ENCODE peak calls at places on chromosome 22, in six cellular contexts. C, K, L, N, W and Q are unnamed samples.

GRCh38 chr22:45564349-45565030 is 61.8 kb downstream of the FBLN1 start:
- DNase-seq in N (no peak), L (no peak), K (no peak), W (no peak), C (no peak), Q (no peak)

GRCh38 chr22:44702479-44703219 is 645 bp downstream of the PRR5 start:
- DNase-seq in K (no peak), C (peak), N (peak), W (no peak), L (no peak), Q (no peak)

GRCh38 chr22:30675436-30675835 is 7.8 kb upstream of the DUSP18 start:
- DNase-seq in C (no peak), N (no peak), W (no peak), K (no peak), L (no peak), Q (no peak)

GRCh38 chr22:46776486-46776826 is 14.0 kb downstream of the TBC1D22A start:
- DNase-seq in K (no peak), C (no peak), L (no peak), N (peak), W (no peak), Q (no peak)

GRCh38 chr22:29799217-29799680 is 32.1 kb downstream of the UQCR10 start:
- DNase-seq in K (peak), C (peak), W (peak), N (peak), L (peak), Q (peak)

GRCh38 chr22:30390974-30391691 is 3.9 kb upstream of the RNF215 start:
- DNase-seq in L (peak), C (peak), N (peak), W (peak), K (no peak), Q (no peak)

GRCh38 chr22:24437820-24438328 is 10.5 kb downstream of the ADORA2A start:
- DNase-seq in L (no peak), N (peak), W (no peak), C (no peak), K (no peak), Q (no peak)

GRCh38 chr22:39748877-39749276 is 144.7 kb downstream of the ENTHD1 start:
- DNase-seq in L (no peak), N (no peak), W (no peak), K (no peak), C (no peak), Q (no peak)

GRCh38 chr22:39313258-39314001 is 6.0 kb downstream of the RPL3 start:
- DNase-seq in W (no peak), K (no peak), N (no peak), C (no peak), L (no peak), Q (no peak)

GRCh38 chr22:23066200-23067022 is 3.9 kb upstream of the GNAZ start:
- DNase-seq in N (peak), C (no peak), W (no peak), K (peak), L (peak), Q (no peak)

GRCh38 chr22:30890689-30891442 is 77.7 kb downstream of the MORC2 start:
- DNase-seq in W (peak), K (peak), N (peak), C (no peak), L (no peak), Q (peak)

GRCh38 chr22:25282346-25282670 is 62.9 kb downstream of the CRYBB2 start:
- DNase-seq in L (no peak), K (no peak), C (no peak), N (no peak), W (no peak), Q (no peak)

GRCh38 chr22:45475063-45475747 is 27.5 kb upstream of the FBLN1 start:
- DNase-seq in L (no peak), N (peak), C (no peak), K (no peak), W (no peak), Q (no peak)

GRCh38 chr22:39622881-39623367 is 52.4 kb downstream of the CACNA1I start:
- DNase-seq in W (peak), K (no peak), N (peak), C (no peak), L (no peak), Q (no peak)

GRCh38 chr22:19483481-19484244 is 3.9 kb downstream of the CDC45 start:
- DNase-seq in W (no peak), C (no peak), K (no peak), L (no peak), N (no peak), Q (no peak)

GRCh38 chr22:35219012-35219411 is 38.3 kb upstream of the HMGXB4 start:
- DNase-seq in L (no peak), K (no peak), C (no peak), W (peak), N (no peak), Q (no peak)

GRCh38 chr22:19741053-19741452 is 17.7 kb downstream of the GP1BB start:
- DNase-seq in L (no peak), C (no peak), N (no peak), W (no peak), K (no peak), Q (no peak)

GRCh38 chr22:17672417-17672991 is 33.9 kb downstream of the BCL2L13 start:
- DNase-seq in W (no peak), L (no peak), N (no peak), C (no peak), K (no peak), Q (no peak)

GRCh38 chr22:17258015-17258827 is 39.0 kb upstream of the ADA2 start:
- DNase-seq in N (peak), L (peak), W (peak), K (peak), C (peak), Q (no peak)

GRCh38 chr22:25837288-25837900 is 95.4 kb downstream of the MYO18B start:
- DNase-seq in L (no peak), W (no peak), N (no peak), K (no peak), C (no peak), Q (no peak)

GRCh38 chr22:17734197-17734596 is 40.1 kb downstream of the BID start:
- DNase-seq in W (no peak), C (no peak), K (no peak), N (no peak), L (no peak), Q (no peak)

GRCh38 chr22:43333978-43334377 is 9.2 kb downstream of the SCUBE1 start:
- DNase-seq in K (no peak), W (no peak), C (no peak), N (no peak), L (no peak), Q (no peak)

GRCh38 chr22:24499706-24500105 is 4.6 kb downstream of the UPB1 start:
- DNase-seq in N (peak), K (no peak), C (no peak), W (no peak), L (no peak), Q (no peak)

GRCh38 chr22:23204541-23205157 is 24.3 kb downstream of the BCR start:
- DNase-seq in K (peak), W (no peak), L (no peak), C (no peak), N (peak), Q (no peak)

GRCh38 chr22:41834005-41834975 is 1.4 kb downstream of the SREBF2 start:
- DNase-seq in K (no peak), W (no peak), L (no peak), C (no peak), N (no peak), Q (no peak)

GRCh38 chr22:46604306-46604690 is 15.9 kb upstream of the GRAMD4 start:
- DNase-seq in N (no peak), K (no peak), L (no peak), W (peak), C (no peak), Q (no peak)

GRCh38 chr22:28977481-28977971 is 84.1 kb downstream of the C22orf31 start:
- DNase-seq in C (no peak), N (no peak), W (no peak), K (no peak), L (no peak), Q (no peak)

GRCh38 chr22:25759825-25760231 is 17.8 kb downstream of the MYO18B start:
- DNase-seq in K (no peak), C (no peak), L (no peak), N (no peak), W (peak), Q (no peak)

GRCh38 chr22:27331526-27332281 is 469.9 kb downstream of the MN1 start:
- DNase-seq in C (no peak), W (no peak), N (no peak), L (no peak), K (peak), Q (no peak)
- TF ChIP-seq POLR2AphosphoS5 in C (no peak), W (no peak), N (no peak), L (no peak), K (peak), Q (no peak)

GRCh38 chr22:37827056-37827455 is 3.9 kb downstream of the GALR3 start:
- DNase-seq in K (peak), N (no peak), W (no peak), C (no peak), L (no peak), Q (no peak)
- TF ChIP-seq POLR2A in K (no peak), N (no peak), W (no peak), C (no peak), L (no peak), Q (no peak)

DNA sequence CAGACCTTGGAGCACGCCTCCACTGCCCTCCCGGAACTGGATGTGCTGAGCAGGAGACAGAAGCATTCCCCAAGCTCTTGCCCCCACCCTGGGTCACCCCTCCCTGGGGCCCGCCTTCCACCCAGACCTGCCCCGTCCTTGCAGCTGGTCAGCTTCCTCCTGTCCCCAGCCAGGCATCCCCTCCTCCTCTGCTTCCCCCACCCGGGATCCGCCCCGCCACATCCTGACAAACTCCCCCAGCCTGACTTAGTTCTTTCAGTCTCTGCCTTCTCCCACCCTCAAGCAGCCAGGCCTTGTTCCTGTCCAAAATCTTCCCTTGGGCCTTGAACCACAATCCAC is 1.1 kb upstream of the PLXNB2 start:
- DNase-seq in W (peak), C (no peak), L (no peak), N (peak), K (peak), Q (no peak)
- H3K4me3 ChIP-seq in W (no peak), C (no peak), L (no peak), N (peak), K (no peak), Q (no peak)

GRCh38 chr22:36296690-36297089 is 43.8 kb downstream of the APOL1 start:
- DNase-seq in C (no peak), W (no peak), L (no peak), N (peak), K (no peak), Q (no peak)

GRCh38 chr22:36299295-36299694 is 46.4 kb downstream of the APOL1 start:
- DNase-seq in C (no peak), N (peak), K (no peak), L (no peak), W (no peak), Q (no peak)

GRCh38 chr22:36298118-36298517 is 45.2 kb downstream of the APOL1 start:
- DNase-seq in K (no peak), N (peak), C (no peak), W (no peak), L (no peak), Q (no peak)

GRCh38 chr22:36298601-36299000 is 45.7 kb downstream of the APOL1 start:
- DNase-seq in N (peak), W (no peak), C (no peak), L (no peak), K (no peak), Q (no peak)

DNA sequence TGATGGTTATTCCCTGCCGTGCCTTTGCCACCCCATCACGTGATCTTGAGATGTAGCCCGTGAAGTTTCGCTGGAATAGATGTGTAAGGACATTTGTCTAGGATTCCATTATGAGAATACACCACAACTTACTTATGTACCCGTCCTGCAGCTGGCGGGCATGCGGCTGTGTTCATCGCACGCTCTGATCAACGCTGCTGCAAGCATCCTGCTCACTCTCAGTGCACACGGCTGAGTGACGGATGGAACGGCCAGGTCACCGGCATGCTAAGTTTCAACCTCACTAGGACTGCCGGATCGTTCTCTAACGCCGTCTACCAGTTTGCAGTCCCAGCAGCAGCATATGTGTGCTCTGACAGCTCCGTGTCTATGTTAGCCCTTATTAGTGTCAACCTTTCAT is 44.6 kb downstream of the APOL1 start:
- DNase-seq in L (no peak), W (no peak), K (no peak), N (peak), C (no peak), Q (no peak)
- TF ChIP-seq POLR2AphosphoS5 in L (peak), W (no peak), K (no peak), N (peak), C (no peak), Q (no peak)

GRCh38 chr22:36285545-36285944 is 32.6 kb downstream of the APOL1 start:
- DNase-seq in L (no peak), N (peak), C (no peak), K (peak), W (no peak), Q (no peak)

GRCh38 chr22:36286096-36286957 is 33.4 kb downstream of the APOL1 start:
- DNase-seq in K (peak), C (peak), W (peak), N (peak), L (peak), Q (no peak)

GRCh38 chr22:36282078-36282831 is 29.3 kb downstream of the APOL1 start:
- DNase-seq in K (peak), N (peak), C (no peak), W (no peak), L (no peak), Q (no peak)

GRCh38 chr22:36285017-36285416 is 32.1 kb downstream of the APOL1 start:
- DNase-seq in L (no peak), W (no peak), N (peak), K (peak), C (no peak), Q (no peak)

GRCh38 chr22:36284171-36284571 is 31.2 kb downstream of the APOL1 start:
- DNase-seq in K (peak), L (no peak), N (peak), C (no peak), W (no peak), Q (no peak)
- TF ChIP-seq POLR2A in K (no peak), L (no peak), N (no peak), C (no peak), W (no peak), Q (no peak)

GRCh38 chr22:33302549-33302948 is 244.4 kb upstream of the SYN3 start:
- DNase-seq in L (no peak), K (no peak), C (no peak), N (peak), W (no peak), Q (no peak)
- H3K4me3 ChIP-seq in L (no peak), K (peak), C (no peak), N (no peak), W (no peak), Q (peak)

DNA sequence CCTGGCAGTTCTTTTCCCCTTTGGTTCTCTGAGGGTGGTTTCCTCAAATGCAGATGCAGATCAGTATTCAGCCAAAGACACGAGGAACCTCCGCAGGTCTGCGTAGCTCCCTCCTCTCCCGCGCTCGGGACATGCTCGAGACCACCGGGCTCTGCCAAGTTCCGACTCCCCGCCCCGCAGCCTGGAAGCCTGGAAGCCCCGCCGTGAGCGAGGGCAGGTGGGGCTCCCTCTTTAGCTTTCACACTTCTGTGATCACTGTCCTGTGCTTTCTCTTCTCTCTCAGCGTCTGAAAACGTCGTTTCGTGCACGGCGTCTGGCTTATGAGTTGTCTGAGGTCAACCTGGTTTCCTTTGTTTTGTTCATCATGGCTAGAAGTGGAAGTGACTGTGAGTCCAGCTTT is 26.6 kb downstream of the ZBED4 start:
- DNase-seq in C (no peak), K (no peak), L (no peak), W (no peak), N (peak), Q (no peak)
- TF ChIP-seq POLR2AphosphoS5 in C (no peak), K (no peak), L (no peak), W (no peak), N (peak), Q (no peak)